ENCODE peak calls at places on chromosomes 12 and 14, in six cellular contexts. X, Y, R, I, Z and A are unnamed samples.

GRCh38 chr12:130288201-130288600 is 49.5 kb upstream of the PIWIL1 start:
- DNase-seq in X (no peak), Y (no peak), R (no peak), I (no peak), Z (no peak), A (no peak)

GRCh38 chr12:54933381-54933780 is 51.2 kb downstream of the TESPA1 start:
- DNase-seq in X (no peak), Y (peak; percentile 12), R (no peak), I (no peak), Z (peak; percentile 2), A (peak; percentile 31)

GRCh38 chr14:105092912-105093425 is 27.7 kb upstream of the GPR132 start:
- DNase-seq in X (peak; percentile 44), Y (peak; percentile 85), R (no peak), I (peak; percentile 35), Z (no peak), A (no peak)

GRCh38 chr14:100827751-100828447 is 2.0 kb downstream of the MEG3 start:
- DNase-seq in X (peak; percentile 28), Y (no peak), R (no peak), I (peak; percentile 72), Z (no peak), A (peak; percentile 70)

GRCh38 chr12:11688379-11688778 is 38.9 kb downstream of the ETV6 start:
- DNase-seq in X (no peak), Y (no peak), R (no peak), I (no peak), Z (no peak), A (no peak)

GRCh38 chr14:30656190-30656632 is 34.1 kb downstream of the SCFD1 start:
- DNase-seq in X (peak; percentile 13), Y (peak; percentile 39), R (peak; percentile 68), I (peak; percentile 35), Z (peak; percentile 4), A (peak; percentile 54)

GRCh38 chr14:35140718-35141581 is 18.6 kb downstream of the PRORP start:
- DNase-seq in X (no peak), Y (no peak), R (peak; percentile 68), I (peak; percentile 51), Z (no peak), A (peak; percentile 32)

GRCh38 chr14:60775296-60775695 is 40.7 kb downstream of the MNAT1 start:
- DNase-seq in X (no peak), Y (no peak), R (no peak), I (peak; percentile 58), Z (no peak), A (no peak)

GRCh38 chr12:117084405-117085317 is 14.6 kb downstream of the TESC start:
- DNase-seq in X (no peak), Y (no peak), R (peak; percentile 23), I (no peak), Z (no peak), A (no peak)

GRCh38 chr12:3317481-3317815 is 173.6 kb upstream of the PRMT8 start:
- DNase-seq in X (no peak), Y (no peak), R (no peak), I (no peak), Z (no peak), A (no peak)

GRCh38 chr12:110183386-110183785 is 59.2 kb downstream of the IFT81 start:
- DNase-seq in X (no peak), Y (no peak), R (peak; percentile 4), I (no peak), Z (no peak), A (no peak)

GRCh38 chr14:102922490-102923200 is at the start of gene AMN:
- DNase-seq in X (peak; percentile 42), Y (peak; percentile 27), R (peak; percentile 64), I (no peak), Z (no peak), A (peak; percentile 41)
- TF ChIP-seq MYC in X (no peak), Y (no peak), R (peak; percentile 80), I (no peak), Z (no peak), A (no peak)

GRCh38 chr12:48782457-48783395 is 6.2 kb downstream of the ADCY6 start:
- DNase-seq in X (no peak), Y (no peak), R (no peak), I (no peak), Z (no peak), A (no peak)

GRCh38 chr12:48780381-48781025 is 8.4 kb downstream of the ADCY6 start:
- DNase-seq in X (no peak), Y (no peak), R (no peak), I (no peak), Z (no peak), A (no peak)

GRCh38 chr12:48777501-48778400 is 11.1 kb downstream of the ADCY6 start:
- DNase-seq in X (no peak), Y (no peak), R (no peak), I (no peak), Z (no peak), A (no peak)

GRCh38 chr12:48781750-48782456 is 7.0 kb downstream of the ADCY6 start:
- DNase-seq in X (no peak), Y (no peak), R (no peak), I (no peak), Z (no peak), A (no peak)

DNA sequence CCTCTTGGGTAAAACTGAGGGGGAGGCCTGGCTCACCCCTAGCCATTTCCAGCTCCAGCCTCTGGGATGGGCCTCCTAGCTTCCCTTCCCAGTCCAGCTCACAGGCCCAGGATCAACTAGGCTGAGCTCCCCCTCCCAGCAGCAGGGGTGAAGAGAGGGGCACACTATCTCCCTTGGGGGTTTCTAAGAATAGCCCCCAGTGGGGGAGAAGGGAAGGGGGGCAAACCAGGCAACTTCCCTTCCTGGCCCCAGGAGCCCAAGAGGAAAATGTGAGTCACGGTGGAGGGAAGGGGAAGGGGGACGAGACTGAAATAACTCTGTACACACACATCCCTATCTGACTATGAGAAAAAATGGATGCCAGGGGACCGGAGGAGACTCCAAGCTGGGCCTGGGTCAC is 9.0 kb downstream of the ADCY6 start:
- DNase-seq in X (peak; percentile 32), Y (no peak), R (no peak), I (peak; percentile 82), Z (no peak), A (peak; percentile 91)
- TF ChIP-seq MYC in X (no peak), Y (no peak), R (no peak), I (no peak), Z (no peak), A (no peak)

GRCh38 chr14:52730708-52731111 is 744 bp downstream of the STYX start:
- DNase-seq in X (no peak), Y (no peak), R (no peak), I (peak; percentile 61), Z (no peak), A (no peak)
- TF ChIP-seq MYC in X (peak; percentile 12), Y (no peak), R (no peak), I (no peak), Z (no peak), A (no peak)

DNA sequence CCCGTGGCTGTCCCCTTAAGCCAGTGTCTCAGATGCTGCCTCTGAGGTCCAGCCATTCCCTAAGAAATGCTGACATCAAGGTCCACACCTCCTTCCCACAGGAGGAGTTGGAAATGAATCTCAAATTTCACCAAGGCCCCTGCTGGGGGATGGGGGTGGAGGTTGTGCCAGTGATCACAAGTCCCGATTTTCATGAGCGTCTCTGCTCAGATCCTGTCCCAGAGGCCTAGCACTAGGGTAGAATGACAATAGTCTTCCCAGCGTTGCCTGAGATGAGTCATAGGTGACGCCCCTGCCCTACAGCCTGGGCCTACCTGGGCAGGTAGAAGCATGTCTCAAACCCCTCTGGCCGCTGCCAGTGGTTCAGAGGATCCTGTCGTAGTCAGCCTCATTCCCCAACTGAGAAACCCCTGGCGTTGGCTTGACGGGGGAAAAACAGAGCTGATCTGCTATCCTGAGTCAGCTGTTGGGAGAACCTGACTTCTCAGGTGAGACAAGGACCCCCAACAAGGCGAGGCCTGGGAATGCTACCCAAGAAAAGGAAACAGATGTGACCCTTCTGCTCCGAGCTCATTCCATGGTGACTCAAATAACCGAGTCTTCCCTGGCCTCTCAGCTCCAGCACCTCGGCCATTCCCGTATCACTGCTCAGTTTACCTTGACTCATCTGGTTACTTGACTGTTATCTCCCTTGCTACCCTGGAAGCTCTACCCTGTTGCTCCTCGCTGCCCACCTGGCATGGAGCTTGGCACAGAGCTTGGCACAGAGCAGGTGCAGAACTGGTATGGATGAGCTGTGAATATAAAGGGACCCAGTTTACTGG is 21.8 kb upstream of the SPPL3 start:
- DNase-seq in X (no peak), Y (no peak), R (no peak), I (no peak), Z (no peak), A (no peak)
- TF ChIP-seq MYC in X (no peak), Y (no peak), R (no peak), I (no peak), Z (no peak), A (no peak)

DNA sequence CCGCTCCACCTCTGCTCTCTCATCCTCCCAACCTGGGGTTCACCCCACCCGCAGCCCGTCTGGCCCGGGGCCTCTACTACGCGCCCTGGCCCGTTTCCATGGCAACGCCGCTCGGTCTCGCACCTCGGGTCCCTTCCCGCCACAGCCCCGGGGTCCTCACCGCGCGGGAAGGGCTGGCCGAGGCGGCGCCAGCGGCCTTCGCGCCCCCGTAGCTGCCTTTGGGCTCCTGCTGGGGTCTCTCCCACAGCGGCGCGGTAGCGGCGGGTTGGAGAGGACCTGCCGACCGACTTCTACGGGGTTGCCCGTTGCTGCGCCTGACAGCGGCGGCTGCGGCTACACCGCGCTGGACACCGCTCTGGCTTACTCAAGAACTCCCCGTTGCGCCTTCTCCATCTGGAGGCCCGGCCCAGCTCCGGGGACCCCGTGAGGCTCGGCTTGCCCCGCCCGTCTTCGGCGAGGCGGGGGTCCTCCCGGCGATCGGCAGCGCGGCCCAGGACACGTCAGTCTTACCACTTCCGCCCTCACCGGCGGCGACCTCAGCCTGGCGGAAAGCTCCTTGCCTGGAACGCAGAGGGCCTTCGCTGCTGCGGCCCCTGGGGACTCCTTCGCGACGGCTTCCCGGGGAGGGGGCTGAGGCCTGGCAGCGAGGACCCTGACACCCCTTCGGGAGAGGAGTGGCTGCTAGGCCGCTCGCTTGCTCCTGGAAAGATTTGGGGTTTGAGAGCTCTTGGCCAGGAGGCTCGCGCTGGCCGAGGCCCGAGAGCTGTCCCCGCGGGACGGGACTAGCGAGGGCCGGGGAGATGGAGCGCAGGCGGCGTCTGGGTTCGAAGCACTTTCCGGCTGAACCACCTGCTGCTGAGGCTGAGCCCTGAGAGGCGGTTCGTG is at the start of gene TM9SF1:
- DNase-seq in X (peak; percentile 85), Y (peak; percentile 90), R (peak; percentile 93), I (peak; percentile 93), Z (peak; percentile 52), A (peak; percentile 96)
- TF ChIP-seq MYC in X (peak; percentile 54), Y (peak; percentile 60), R (peak; percentile 98), I (peak; percentile 41), Z (peak; percentile 95), A (peak; percentile 61)